ENCODE peak calls at places on chromosomes 1 and 21, in five cellular contexts. One of them, this sample, is unnamed.

GRCh38 chr1:93552751-93553455 is 105.0 kb downstream of the FNBP1L start:
- DNase-seq in prostate gland: no peak
- DNase-seq in endothelial cell of umbilical vein: peak
- DNase-seq in HepG2: peak
- DNase-seq in transverse colon: no peak
- DNase-seq in this sample: no peak

GRCh38 chr1:207698822-207699483 is 52.9 kb upstream of the CD46 start:
- DNase-seq in prostate gland: peak
- DNase-seq in endothelial cell of umbilical vein: peak
- DNase-seq in HepG2: peak
- DNase-seq in transverse colon: peak
- DNase-seq in this sample: no peak

GRCh38 chr1:106978477-106979322 is 77.8 kb upstream of the PRMT6 start:
- DNase-seq in prostate gland: peak
- DNase-seq in endothelial cell of umbilical vein: no peak
- DNase-seq in HepG2: no peak
- DNase-seq in transverse colon: no peak
- DNase-seq in this sample: no peak

GRCh38 chr21:45004059-45004422 is 64.2 kb downstream of the SLX9 start:
- DNase-seq in prostate gland: no peak
- DNase-seq in endothelial cell of umbilical vein: no peak
- DNase-seq in HepG2: no peak
- DNase-seq in transverse colon: peak
- DNase-seq in this sample: no peak

GRCh38 chr1:210246447-210246846 is 13.9 kb downstream of the SERTAD4 start:
- DNase-seq in prostate gland: no peak
- DNase-seq in endothelial cell of umbilical vein: peak
- DNase-seq in HepG2: no peak
- DNase-seq in transverse colon: no peak
- DNase-seq in this sample: no peak

GRCh38 chr1:84998642-84999280 is 1.8 kb upstream of the MCOLN2 start:
- DNase-seq in prostate gland: no peak
- DNase-seq in endothelial cell of umbilical vein: no peak
- DNase-seq in HepG2: no peak
- DNase-seq in transverse colon: peak
- DNase-seq in this sample: peak

GRCh38 chr1:170168263-170168662 is 22.5 kb downstream of the NTMT2 start:
- DNase-seq in prostate gland: no peak
- DNase-seq in endothelial cell of umbilical vein: peak
- DNase-seq in HepG2: no peak
- DNase-seq in transverse colon: no peak
- DNase-seq in this sample: no peak

GRCh38 chr21:29501451-29501850 is 202.7 kb downstream of the BACH1 start:
- DNase-seq in prostate gland: no peak
- DNase-seq in endothelial cell of umbilical vein: no peak
- DNase-seq in HepG2: no peak
- DNase-seq in transverse colon: no peak
- DNase-seq in this sample: no peak

GRCh38 chr1:211635602-211636205 is 39.7 kb downstream of the NEK2 start:
- DNase-seq in prostate gland: no peak
- DNase-seq in endothelial cell of umbilical vein: no peak
- DNase-seq in HepG2: no peak
- DNase-seq in transverse colon: no peak
- DNase-seq in this sample: no peak

GRCh38 chr1:108777839-108778238 is 31.4 kb downstream of the STXBP3 start:
- DNase-seq in prostate gland: no peak
- DNase-seq in endothelial cell of umbilical vein: no peak
- DNase-seq in HepG2: no peak
- DNase-seq in transverse colon: no peak
- DNase-seq in this sample: no peak

GRCh38 chr1:28173151-28173979 is 3.1 kb downstream of the PTAFR start:
- DNase-seq in prostate gland: no peak
- DNase-seq in endothelial cell of umbilical vein: no peak
- DNase-seq in HepG2: peak
- DNase-seq in transverse colon: no peak
- DNase-seq in this sample: no peak

GRCh38 chr1:43753422-43753821 is 46.1 kb downstream of the ST3GAL3 start:
- DNase-seq in prostate gland: no peak
- DNase-seq in endothelial cell of umbilical vein: no peak
- DNase-seq in HepG2: no peak
- DNase-seq in transverse colon: no peak
- DNase-seq in this sample: no peak

GRCh38 chr21:38443110-38443509 is 55.2 kb downstream of the ERG start:
- DNase-seq in prostate gland: no peak
- DNase-seq in endothelial cell of umbilical vein: peak
- DNase-seq in HepG2: no peak
- DNase-seq in transverse colon: no peak
- DNase-seq in this sample: no peak

GRCh38 chr1:98468111-98468717 is 193.3 kb upstream of the SNX7 start:
- DNase-seq in prostate gland: no peak
- DNase-seq in endothelial cell of umbilical vein: peak
- DNase-seq in HepG2: peak
- DNase-seq in transverse colon: no peak
- DNase-seq in this sample: no peak

GRCh38 chr1:115677570-115677969 is 35.8 kb downstream of the VANGL1 start:
- DNase-seq in prostate gland: no peak
- DNase-seq in endothelial cell of umbilical vein: no peak
- DNase-seq in HepG2: no peak
- DNase-seq in transverse colon: no peak
- DNase-seq in this sample: no peak

GRCh38 chr1:185488673-185489311 is 171.7 kb upstream of the IVNS1ABP start:
- DNase-seq in prostate gland: peak
- DNase-seq in endothelial cell of umbilical vein: no peak
- DNase-seq in HepG2: no peak
- DNase-seq in transverse colon: peak
- DNase-seq in this sample: no peak

GRCh38 chr1:109993885-109994284 is 9.3 kb downstream of the AHCYL1 start:
- DNase-seq in prostate gland: no peak
- DNase-seq in endothelial cell of umbilical vein: no peak
- DNase-seq in HepG2: no peak
- DNase-seq in transverse colon: no peak
- DNase-seq in this sample: no peak

GRCh38 chr1:104195395-104195794 is 445.7 kb downstream of the AMY1C start:
- DNase-seq in prostate gland: no peak
- DNase-seq in endothelial cell of umbilical vein: no peak
- DNase-seq in HepG2: peak
- DNase-seq in transverse colon: no peak
- DNase-seq in this sample: no peak

GRCh38 chr1:221053889-221054288 is 174.6 kb downstream of the HLX start:
- DNase-seq in prostate gland: no peak
- DNase-seq in endothelial cell of umbilical vein: no peak
- DNase-seq in HepG2: no peak
- DNase-seq in transverse colon: no peak
- DNase-seq in this sample: no peak

GRCh38 chr1:66371233-66372005 is 162.5 kb upstream of the SGIP1 start:
- DNase-seq in prostate gland: no peak
- DNase-seq in endothelial cell of umbilical vein: peak
- DNase-seq in HepG2: no peak
- DNase-seq in transverse colon: peak
- DNase-seq in this sample: no peak

GRCh38 chr1:178434360-178434759 is 62.4 kb downstream of the CLEC20A start:
- DNase-seq in prostate gland: no peak
- DNase-seq in endothelial cell of umbilical vein: no peak
- DNase-seq in HepG2: no peak
- DNase-seq in transverse colon: no peak
- DNase-seq in this sample: no peak

GRCh38 chr1:153122831-153123421 is 9.6 kb upstream of the SPRR2F start:
- DNase-seq in prostate gland: no peak
- DNase-seq in endothelial cell of umbilical vein: no peak
- DNase-seq in HepG2: no peak
- DNase-seq in transverse colon: no peak
- DNase-seq in this sample: no peak

GRCh38 chr1:190752131-190752530 is 274.5 kb upstream of the BRINP3 start:
- DNase-seq in prostate gland: no peak
- DNase-seq in endothelial cell of umbilical vein: no peak
- DNase-seq in HepG2: no peak
- DNase-seq in transverse colon: no peak
- DNase-seq in this sample: no peak

GRCh38 chr1:4980211-4980610 is 325.8 kb downstream of the AJAP1 start:
- DNase-seq in prostate gland: no peak
- DNase-seq in endothelial cell of umbilical vein: no peak
- DNase-seq in HepG2: no peak
- DNase-seq in transverse colon: no peak
- DNase-seq in this sample: no peak

GRCh38 chr1:234315091-234315541 is 58.1 kb upstream of the COA6 start:
- DNase-seq in prostate gland: no peak
- DNase-seq in endothelial cell of umbilical vein: peak
- DNase-seq in HepG2: peak
- DNase-seq in transverse colon: no peak
- DNase-seq in this sample: no peak

GRCh38 chr1:235011064-235011598 is 117.5 kb downstream of the TOMM20 start:
- DNase-seq in prostate gland: no peak
- DNase-seq in endothelial cell of umbilical vein: no peak
- DNase-seq in HepG2: no peak
- DNase-seq in transverse colon: no peak
- DNase-seq in this sample: no peak

GRCh38 chr1:39110325-39110851 is 84.2 kb downstream of the NDUFS5 start:
- DNase-seq in prostate gland: no peak
- DNase-seq in endothelial cell of umbilical vein: peak
- DNase-seq in HepG2: no peak
- DNase-seq in transverse colon: no peak
- DNase-seq in this sample: no peak

GRCh38 chr21:37146320-37147225 is 73.5 kb downstream of the TTC3 start:
- DNase-seq in prostate gland: no peak
- DNase-seq in endothelial cell of umbilical vein: no peak
- DNase-seq in HepG2: no peak
- DNase-seq in transverse colon: no peak
- DNase-seq in this sample: no peak

GRCh38 chr1:184199036-184199796 is 147.7 kb downstream of the TSEN15 start:
- DNase-seq in prostate gland: no peak
- DNase-seq in endothelial cell of umbilical vein: no peak
- DNase-seq in HepG2: no peak
- DNase-seq in transverse colon: no peak
- DNase-seq in this sample: no peak

GRCh38 chr1:180603223-180603849 is 28.5 kb upstream of the XPR1 start:
- DNase-seq in prostate gland: no peak
- DNase-seq in endothelial cell of umbilical vein: no peak
- DNase-seq in HepG2: no peak
- DNase-seq in transverse colon: no peak
- DNase-seq in this sample: no peak

GRCh38 chr1:180600301-180600700 is 31.5 kb upstream of the XPR1 start:
- DNase-seq in prostate gland: no peak
- DNase-seq in endothelial cell of umbilical vein: no peak
- DNase-seq in HepG2: no peak
- DNase-seq in transverse colon: no peak
- DNase-seq in this sample: no peak

GRCh38 chr1:180601512-180601911 is 30.3 kb upstream of the XPR1 start:
- DNase-seq in prostate gland: no peak
- DNase-seq in endothelial cell of umbilical vein: no peak
- DNase-seq in HepG2: no peak
- DNase-seq in transverse colon: no peak
- DNase-seq in this sample: no peak

GRCh38 chr1:180606109-180606508 is 25.7 kb upstream of the XPR1 start:
- DNase-seq in prostate gland: no peak
- DNase-seq in endothelial cell of umbilical vein: no peak
- DNase-seq in HepG2: no peak
- DNase-seq in transverse colon: no peak
- DNase-seq in this sample: no peak

GRCh38 chr1:180603850-180604226 is 28.0 kb upstream of the XPR1 start:
- DNase-seq in prostate gland: no peak
- DNase-seq in endothelial cell of umbilical vein: no peak
- DNase-seq in HepG2: no peak
- DNase-seq in transverse colon: no peak
- DNase-seq in this sample: no peak
- TF ChIP-seq POLR2AphosphoS5 in prostate gland: no peak
- TF ChIP-seq POLR2AphosphoS5 in endothelial cell of umbilical vein: no peak
- TF ChIP-seq POLR2AphosphoS5 in HepG2: no peak
- TF ChIP-seq POLR2AphosphoS5 in transverse colon: no peak
- TF ChIP-seq POLR2AphosphoS5 in this sample: no peak

GRCh38 chr21:39644069-39644468 is 31.3 kb downstream of the B3GALT5 start:
- DNase-seq in prostate gland: no peak
- DNase-seq in endothelial cell of umbilical vein: no peak
- DNase-seq in HepG2: no peak
- DNase-seq in transverse colon: no peak
- DNase-seq in this sample: no peak
- TF ChIP-seq POLR2AphosphoS5 in prostate gland: no peak
- TF ChIP-seq POLR2AphosphoS5 in endothelial cell of umbilical vein: no peak
- TF ChIP-seq POLR2AphosphoS5 in HepG2: no peak
- TF ChIP-seq POLR2AphosphoS5 in transverse colon: peak
- TF ChIP-seq POLR2AphosphoS5 in this sample: no peak

GRCh38 chr21:46325073-46325912 is 1.3 kb downstream of the PCNT start:
- DNase-seq in prostate gland: peak
- DNase-seq in endothelial cell of umbilical vein: peak
- DNase-seq in HepG2: peak
- DNase-seq in transverse colon: peak
- DNase-seq in this sample: peak

GRCh38 chr21:46323710-46324389 is at the start of the genes C21orf58 and PCNT:
- DNase-seq in prostate gland: peak
- DNase-seq in endothelial cell of umbilical vein: peak
- DNase-seq in HepG2: peak
- DNase-seq in transverse colon: peak
- DNase-seq in this sample: peak

GRCh38 chr21:46326110-46326703 is 2.3 kb downstream of the PCNT start:
- DNase-seq in prostate gland: no peak
- DNase-seq in endothelial cell of umbilical vein: no peak
- DNase-seq in HepG2: peak
- DNase-seq in transverse colon: no peak
- DNase-seq in this sample: no peak

GRCh38 chr21:46323227-46323709 is 402 bp downstream of the C21orf58 start:
- DNase-seq in prostate gland: no peak
- DNase-seq in endothelial cell of umbilical vein: no peak
- DNase-seq in HepG2: no peak
- DNase-seq in transverse colon: no peak
- DNase-seq in this sample: no peak

GRCh38 chr21:46324390-46325072 is 575 bp downstream of the PCNT start:
- DNase-seq in prostate gland: peak
- DNase-seq in endothelial cell of umbilical vein: peak
- DNase-seq in HepG2: peak
- DNase-seq in transverse colon: peak
- DNase-seq in this sample: peak
- TF ChIP-seq POLR2AphosphoS5 in prostate gland: no peak
- TF ChIP-seq POLR2AphosphoS5 in endothelial cell of umbilical vein: peak
- TF ChIP-seq POLR2AphosphoS5 in HepG2: peak
- TF ChIP-seq POLR2AphosphoS5 in transverse colon: peak
- TF ChIP-seq POLR2AphosphoS5 in this sample: no peak

GRCh38 chr1:2393471-2393877 is 1.8 kb downstream of the RER1 start:
- DNase-seq in prostate gland: no peak
- DNase-seq in endothelial cell of umbilical vein: no peak
- DNase-seq in HepG2: peak
- DNase-seq in transverse colon: peak
- DNase-seq in this sample: no peak
- TF ChIP-seq POLR2AphosphoS5 in prostate gland: no peak
- TF ChIP-seq POLR2AphosphoS5 in endothelial cell of umbilical vein: no peak
- TF ChIP-seq POLR2AphosphoS5 in HepG2: no peak
- TF ChIP-seq POLR2AphosphoS5 in transverse colon: no peak
- TF ChIP-seq POLR2AphosphoS5 in this sample: no peak

This sample was measured in GM12892.